ENCODE peak calls at places on chromosomes 6 and 20, in nine cellular contexts. K is mammary epithelial cell; A is heart right ventricle; U is left ventricle myocardium inferior; B is CD8-positive, alpha-beta T cell; L is Karpas-422; R is upper lobe of left lung; E is uterus; V is A673. Z is an unnamed sample.

GRCh38 chr6:7671076-7671475 is 54.8 kb upstream of the BMP6 start:
- DNase-seq in R (no peak), L (no peak), B (no peak), V (peak; percentile 24), U (no peak), K (peak; percentile 69), E (no peak), A (no peak), Z (no peak)

GRCh38 chr6:22098623-22099022 is 198.2 kb downstream of the PRL start:
- DNase-seq in K (peak; percentile 1), L (no peak), B (no peak), A (no peak), R (no peak), U (no peak), V (peak; percentile 58), E (no peak), Z (peak; percentile 7)

GRCh38 chr20:54608039-54608745 is 132.8 kb downstream of the DOK5 start:
- DNase-seq in U (no peak), R (no peak), K (no peak), A (no peak), E (no peak), B (no peak), L (no peak), V (no peak), Z (no peak)

GRCh38 chr6:104771258-104771832 is 88.4 kb downstream of the HACE1 start:
- DNase-seq in A (no peak), K (no peak), V (peak; percentile 59), U (no peak), B (no peak), L (peak; percentile 79), R (no peak), E (no peak), Z (no peak)

GRCh38 chr20:1437222-1437904 is 29.3 kb downstream of the NSFL1C start:
- DNase-seq in E (peak; percentile 70), U (peak; percentile 65), K (peak; percentile 57), B (peak; percentile 86), A (peak; percentile 76), R (no peak), L (peak; percentile 83), V (peak; percentile 73), Z (peak; percentile 80)

GRCh38 chr6:26457796-26458688 is at the start of gene BTN2A1:
- DNase-seq in U (peak; percentile 65), V (peak; percentile 96), R (peak; percentile 87), K (peak; percentile 88), B (peak; percentile 73), A (peak; percentile 54), L (peak; percentile 95), E (peak; percentile 86), Z (peak; percentile 94)

GRCh38 chr6:160882741-160883340 is 108.7 kb upstream of the MAP3K4 start:
- DNase-seq in E (no peak), B (no peak), K (peak; percentile 16), L (no peak), R (no peak), V (no peak), A (no peak), U (no peak), Z (peak; percentile 45)

GRCh38 chr20:20207291-20207690 is 155.0 kb downstream of the CFAP61 start:
- DNase-seq in U (no peak), K (no peak), R (no peak), E (no peak), A (no peak), B (no peak), V (no peak), L (no peak), Z (no peak)

GRCh38 chr20:3165473-3166337 is 6.0 kb upstream of the FASTKD5 start:
- DNase-seq in B (no peak), E (peak; percentile 37), K (no peak), U (peak; percentile 72), A (peak; percentile 76), R (peak; percentile 82), L (no peak), V (peak; percentile 65), Z (no peak)

GRCh38 chr20:41657655-41658054 is 39.5 kb upstream of the CHD6 start:
- DNase-seq in A (no peak), E (no peak), V (no peak), U (no peak), K (no peak), L (peak; percentile 45), R (no peak), B (no peak), Z (no peak)

GRCh38 chr6:15427360-15428070 is 181.6 kb downstream of the JARID2 start:
- DNase-seq in V (no peak), E (no peak), R (no peak), L (peak; percentile 57), U (no peak), A (no peak), B (no peak), K (peak; percentile 46), Z (no peak)

GRCh38 chr20:57672164-57672563 is 37.7 kb downstream of the PMEPA1 start:
- DNase-seq in E (peak; percentile 45), A (peak; percentile 51), L (no peak), B (no peak), K (no peak), U (peak; percentile 74), R (peak; percentile 90), V (no peak), Z (no peak)

GRCh38 chr20:52086878-52087277 is 104.7 kb downstream of the ZFP64 start:
- DNase-seq in K (no peak), U (no peak), B (no peak), A (no peak), R (no peak), E (no peak), V (no peak), L (no peak), Z (no peak)

GRCh38 chr6:164018127-164018526 is 603.6 kb downstream of the QKI start:
- DNase-seq in A (no peak), K (no peak), E (no peak), U (no peak), B (no peak), R (no peak), V (no peak), L (no peak), Z (no peak)

GRCh38 chr6:84410377-84410776 is 182.9 kb upstream of the CEP162 start:
- DNase-seq in A (no peak), L (no peak), B (no peak), E (no peak), V (no peak), K (no peak), R (no peak), U (no peak), Z (no peak)

GRCh38 chr20:208937-209566 is 18.0 kb upstream of the DEFB129 start:
- DNase-seq in E (no peak), K (peak; percentile 61), U (no peak), V (peak; percentile 69), R (no peak), L (peak; percentile 74), A (no peak), B (no peak), Z (peak; percentile 31)

DNA sequence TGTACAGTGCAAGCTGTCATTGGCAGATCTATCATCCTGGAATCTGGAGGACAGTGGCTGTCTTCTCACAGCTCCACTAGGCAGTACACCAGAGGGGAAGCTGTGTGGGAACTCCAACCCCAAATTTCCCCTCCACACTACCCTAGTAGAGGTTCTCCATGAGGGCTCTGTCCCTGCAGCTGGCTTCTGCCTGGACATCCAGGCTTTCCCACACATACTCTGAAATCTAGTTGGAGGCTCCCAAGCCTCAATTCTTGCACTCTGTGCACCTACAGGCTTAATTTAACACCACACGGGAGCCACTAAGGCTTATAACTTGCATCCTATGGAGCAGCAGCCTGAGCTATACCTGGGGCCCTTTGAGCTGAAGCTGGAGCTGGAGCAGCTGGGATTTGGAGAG is 43.0 kb upstream of the TRIM39 start:
- DNase-seq in U (no peak), L (no peak), R (no peak), V (no peak), E (no peak), K (no peak), A (no peak), B (no peak), Z (no peak)
- H3K9me3 ChIP-seq in U (peaks cover 95% of the 10 kb centered on the region), L (peaks cover 67% of the 10 kb centered on the region), R (peaks cover 76% of the 10 kb centered on the region), V (peaks cover 89% of the 10 kb centered on the region), E (peaks cover 73% of the 10 kb centered on the region), K (peaks cover 45% of the 10 kb centered on the region), A (peaks cover 48% of the 10 kb centered on the region), B (peaks cover 21% of the 10 kb centered on the region), Z (peaks cover 30% of the 10 kb centered on the region)

GRCh38 chr6:18016698-18017097 is 29.3 kb upstream of the KIF13A start:
- DNase-seq in E (no peak), V (no peak), L (no peak), B (no peak), A (no peak), U (no peak), K (peak; percentile 97), R (no peak), Z (no peak)
- H3K9me3 ChIP-seq in E (no peaks in the 10 kb centered on the region), V (no peaks in the 10 kb centered on the region), L (no peaks in the 10 kb centered on the region), B (no peaks in the 10 kb centered on the region), A (no peaks in the 10 kb centered on the region), U (no peaks in the 10 kb centered on the region), K (peaks cover 10% of the 10 kb centered on the region), R (no peaks in the 10 kb centered on the region), Z (peaks cover 2% of the 10 kb centered on the region)

GRCh38 chr6:66210964-66211363 is 503.9 kb upstream of the EYS start:
- DNase-seq in B (no peak), R (no peak), K (no peak), A (no peak), L (peak; percentile 51), U (no peak), E (no peak), V (no peak), Z (no peak)
- H3K9me3 ChIP-seq in B (no peaks in the 10 kb centered on the region), R (peaks cover 11% of the 10 kb centered on the region), K (peaks cover 24% of the 10 kb centered on the region), A (no peaks in the 10 kb centered on the region), L (peaks cover 13% of the 10 kb centered on the region), U (peaks cover 37% of the 10 kb centered on the region), E (no peaks in the 10 kb centered on the region), V (peaks cover 27% of the 10 kb centered on the region), Z (peaks cover 8% of the 10 kb centered on the region)

DNA sequence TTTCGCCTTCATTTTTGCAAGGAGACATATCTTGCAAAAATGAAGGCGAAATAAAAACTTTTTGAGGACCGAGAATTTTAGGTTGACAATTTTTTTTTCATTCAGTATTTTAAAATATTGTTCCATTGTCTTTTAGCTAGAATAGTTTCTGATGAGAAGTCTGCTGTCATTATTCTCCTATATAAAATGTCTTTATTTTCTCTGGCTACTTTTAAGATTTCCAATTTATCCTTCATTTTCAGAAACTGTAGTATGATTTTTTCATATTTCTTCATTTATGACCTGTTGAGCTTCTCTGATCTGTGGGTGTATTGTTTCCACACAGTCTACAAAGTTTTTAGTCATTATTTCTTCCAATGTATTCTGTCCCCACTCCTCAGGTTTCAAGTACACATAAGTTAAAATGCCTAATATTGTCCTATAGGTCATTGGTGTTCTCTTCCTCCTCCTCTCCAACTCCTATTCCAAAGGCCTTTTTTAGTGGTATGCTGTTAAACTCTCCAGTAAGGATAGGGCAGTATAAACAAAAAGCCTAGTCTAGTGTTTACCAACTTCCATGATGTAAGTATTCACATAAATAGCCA is 15.7 kb downstream of the AHI1 start:
- DNase-seq in V (peak; percentile 22), R (no peak), K (no peak), U (no peak), E (no peak), A (no peak), B (no peak), L (peak; percentile 45), Z (peak; percentile 32)
- H3K9me3 ChIP-seq in V (peaks cover 45% of the 10 kb centered on the region), R (peaks cover 40% of the 10 kb centered on the region), K (peaks cover 29% of the 10 kb centered on the region), U (peaks cover 55% of the 10 kb centered on the region), E (peaks cover 23% of the 10 kb centered on the region), A (peaks cover 25% of the 10 kb centered on the region), B (peaks cover 4% of the 10 kb centered on the region), L (peaks cover 17% of the 10 kb centered on the region), Z (peaks cover 22% of the 10 kb centered on the region)

GRCh38 chr20:59421089-59421488 is 120.7 kb downstream of the EDN3 start:
- DNase-seq in U (no peak), R (no peak), B (no peak), V (no peak), K (no peak), E (no peak), L (no peak), A (no peak), Z (no peak)
- H3K9me3 ChIP-seq in U (no peaks in the 10 kb centered on the region), R (no peaks in the 10 kb centered on the region), B (no peaks in the 10 kb centered on the region), V (no peaks in the 10 kb centered on the region), K (no peaks in the 10 kb centered on the region), E (no peaks in the 10 kb centered on the region), L (no peaks in the 10 kb centered on the region), A (no peaks in the 10 kb centered on the region), Z (no peaks in the 10 kb centered on the region)

Z was measured in HAP-1.